ENCODE peak calls at places on chromosomes 6 and 20, in eight cellular contexts. One of them, this sample, is unnamed.

GRCh38 chr20:7728373-7728772 is 211.9 kb downstream of the HAO1 start:
- DNase-seq in head of caudate nucleus: no peak
- DNase-seq in non-pigmented ciliary epithelial cell: no peak
- DNase-seq in SHP77: no peak
- DNase-seq in ovary: no peak
- DNase-seq in NAMALWA: no peak
- DNase-seq in NCI-H82: no peak
- DNase-seq in stomach: no peak
- DNase-seq in this sample: no peak

GRCh38 chr6:120202878-120203277 is 853.3 kb upstream of the MAN1A1 start:
- DNase-seq in head of caudate nucleus: no peak
- DNase-seq in non-pigmented ciliary epithelial cell: no peak
- DNase-seq in SHP77: no peak
- DNase-seq in ovary: no peak
- DNase-seq in NAMALWA: no peak
- DNase-seq in NCI-H82: no peak
- DNase-seq in stomach: no peak
- DNase-seq in this sample: no peak

GRCh38 chr6:140183881-140184280 is 809.4 kb upstream of the CITED2 start:
- DNase-seq in head of caudate nucleus: no peak
- DNase-seq in non-pigmented ciliary epithelial cell: no peak
- DNase-seq in SHP77: no peak
- DNase-seq in ovary: no peak
- DNase-seq in NAMALWA: no peak
- DNase-seq in NCI-H82: no peak
- DNase-seq in stomach: no peak
- DNase-seq in this sample: no peak

GRCh38 chr6:135162678-135163439 is 18.2 kb upstream of the MYB start:
- DNase-seq in head of caudate nucleus: peak
- DNase-seq in non-pigmented ciliary epithelial cell: no peak
- DNase-seq in SHP77: peak
- DNase-seq in ovary: no peak
- DNase-seq in NAMALWA: peak
- DNase-seq in NCI-H82: peak
- DNase-seq in stomach: peak
- DNase-seq in this sample: no peak

GRCh38 chr6:163554663-163555062 is 140.1 kb downstream of the QKI start:
- DNase-seq in head of caudate nucleus: no peak
- DNase-seq in non-pigmented ciliary epithelial cell: no peak
- DNase-seq in SHP77: no peak
- DNase-seq in ovary: no peak
- DNase-seq in NAMALWA: peak
- DNase-seq in NCI-H82: peak
- DNase-seq in stomach: peak
- DNase-seq in this sample: no peak

GRCh38 chr6:42402184-42402583 is 49.5 kb downstream of the TRERF1 start:
- DNase-seq in head of caudate nucleus: no peak
- DNase-seq in non-pigmented ciliary epithelial cell: no peak
- DNase-seq in SHP77: no peak
- DNase-seq in ovary: no peak
- DNase-seq in NAMALWA: no peak
- DNase-seq in NCI-H82: no peak
- DNase-seq in stomach: no peak
- DNase-seq in this sample: no peak

GRCh38 chr6:68572525-68572924 is 62.6 kb upstream of the ADGRB3 start:
- DNase-seq in head of caudate nucleus: peak
- DNase-seq in non-pigmented ciliary epithelial cell: no peak
- DNase-seq in SHP77: peak
- DNase-seq in ovary: no peak
- DNase-seq in NAMALWA: peak
- DNase-seq in NCI-H82: peak
- DNase-seq in stomach: no peak
- DNase-seq in this sample: peak

GRCh38 chr6:31729979-31730630 is 1.0 kb upstream of the DDAH2 start:
- DNase-seq in head of caudate nucleus: peak
- DNase-seq in non-pigmented ciliary epithelial cell: no peak
- DNase-seq in SHP77: no peak
- DNase-seq in ovary: peak
- DNase-seq in NAMALWA: peak
- DNase-seq in NCI-H82: peak
- DNase-seq in stomach: peak
- DNase-seq in this sample: no peak

GRCh38 chr6:10487668-10488327 is 33.4 kb upstream of the GCNT2 start:
- DNase-seq in head of caudate nucleus: no peak
- DNase-seq in non-pigmented ciliary epithelial cell: no peak
- DNase-seq in SHP77: no peak
- DNase-seq in ovary: no peak
- DNase-seq in NAMALWA: no peak
- DNase-seq in NCI-H82: no peak
- DNase-seq in stomach: no peak
- DNase-seq in this sample: no peak

GRCh38 chr20:23242104-23242503 is 108.5 kb upstream of the NXT1 start:
- DNase-seq in head of caudate nucleus: peak
- DNase-seq in non-pigmented ciliary epithelial cell: no peak
- DNase-seq in SHP77: no peak
- DNase-seq in ovary: no peak
- DNase-seq in NAMALWA: no peak
- DNase-seq in NCI-H82: no peak
- DNase-seq in stomach: no peak
- DNase-seq in this sample: no peak

GRCh38 chr6:49923826-49924225 is 40.1 kb downstream of the DEFB114 start:
- DNase-seq in head of caudate nucleus: no peak
- DNase-seq in non-pigmented ciliary epithelial cell: no peak
- DNase-seq in SHP77: no peak
- DNase-seq in ovary: no peak
- DNase-seq in NAMALWA: peak
- DNase-seq in NCI-H82: peak
- DNase-seq in stomach: no peak
- DNase-seq in this sample: no peak

GRCh38 chr6:150528648-150529285 is 70.9 kb upstream of the PLEKHG1 start:
- DNase-seq in head of caudate nucleus: peak
- DNase-seq in non-pigmented ciliary epithelial cell: peak
- DNase-seq in SHP77: no peak
- DNase-seq in ovary: peak
- DNase-seq in NAMALWA: no peak
- DNase-seq in NCI-H82: no peak
- DNase-seq in stomach: no peak
- DNase-seq in this sample: no peak

GRCh38 chr20:49207071-49207470 is 12.1 kb upstream of the DDX27 start:
- DNase-seq in head of caudate nucleus: no peak
- DNase-seq in non-pigmented ciliary epithelial cell: no peak
- DNase-seq in SHP77: peak
- DNase-seq in ovary: no peak
- DNase-seq in NAMALWA: peak
- DNase-seq in NCI-H82: peak
- DNase-seq in stomach: no peak
- DNase-seq in this sample: no peak

GRCh38 chr6:139452176-139452876 is 77.9 kb upstream of the CITED2 start:
- DNase-seq in head of caudate nucleus: no peak
- DNase-seq in non-pigmented ciliary epithelial cell: peak
- DNase-seq in SHP77: no peak
- DNase-seq in ovary: no peak
- DNase-seq in NAMALWA: no peak
- DNase-seq in NCI-H82: no peak
- DNase-seq in stomach: no peak
- DNase-seq in this sample: no peak

GRCh38 chr6:7373739-7374138 is 15.8 kb downstream of the CAGE1 start:
- DNase-seq in head of caudate nucleus: no peak
- DNase-seq in non-pigmented ciliary epithelial cell: no peak
- DNase-seq in SHP77: no peak
- DNase-seq in ovary: no peak
- DNase-seq in NAMALWA: no peak
- DNase-seq in NCI-H82: no peak
- DNase-seq in stomach: no peak
- DNase-seq in this sample: no peak

GRCh38 chr6:119076966-119077642 is 1.4 kb downstream of the FAM184A start:
- DNase-seq in head of caudate nucleus: no peak
- DNase-seq in non-pigmented ciliary epithelial cell: no peak
- DNase-seq in SHP77: no peak
- DNase-seq in ovary: no peak
- DNase-seq in NAMALWA: no peak
- DNase-seq in NCI-H82: peak
- DNase-seq in stomach: no peak
- DNase-seq in this sample: no peak

GRCh38 chr20:16759161-16759523 is 11.0 kb downstream of the OTOR start:
- DNase-seq in head of caudate nucleus: no peak
- DNase-seq in non-pigmented ciliary epithelial cell: no peak
- DNase-seq in SHP77: no peak
- DNase-seq in ovary: no peak
- DNase-seq in NAMALWA: no peak
- DNase-seq in NCI-H82: no peak
- DNase-seq in stomach: no peak
- DNase-seq in this sample: no peak

GRCh38 chr6:36135053-36135731 is 4.9 kb downstream of the MAPK13 start:
- DNase-seq in head of caudate nucleus: no peak
- DNase-seq in non-pigmented ciliary epithelial cell: no peak
- DNase-seq in SHP77: no peak
- DNase-seq in ovary: no peak
- DNase-seq in NAMALWA: no peak
- DNase-seq in NCI-H82: no peak
- DNase-seq in stomach: no peak
- DNase-seq in this sample: no peak

GRCh38 chr20:57669626-57670025 is 40.2 kb downstream of the PMEPA1 start:
- DNase-seq in head of caudate nucleus: no peak
- DNase-seq in non-pigmented ciliary epithelial cell: no peak
- DNase-seq in SHP77: no peak
- DNase-seq in ovary: no peak
- DNase-seq in NAMALWA: no peak
- DNase-seq in NCI-H82: no peak
- DNase-seq in stomach: no peak
- DNase-seq in this sample: no peak

GRCh38 chr20:19683822-19684221 is 74.2 kb upstream of the RIN2 start:
- DNase-seq in head of caudate nucleus: no peak
- DNase-seq in non-pigmented ciliary epithelial cell: no peak
- DNase-seq in SHP77: no peak
- DNase-seq in ovary: no peak
- DNase-seq in NAMALWA: no peak
- DNase-seq in NCI-H82: no peak
- DNase-seq in stomach: no peak
- DNase-seq in this sample: no peak

GRCh38 chr20:13166006-13166405 is 55.1 kb upstream of the ISM1 start:
- DNase-seq in head of caudate nucleus: no peak
- DNase-seq in non-pigmented ciliary epithelial cell: no peak
- DNase-seq in SHP77: no peak
- DNase-seq in ovary: no peak
- DNase-seq in NAMALWA: no peak
- DNase-seq in NCI-H82: no peak
- DNase-seq in stomach: no peak
- DNase-seq in this sample: no peak

GRCh38 chr6:36312854-36313627 is 23.6 kb downstream of the BNIP5 start:
- DNase-seq in head of caudate nucleus: no peak
- DNase-seq in non-pigmented ciliary epithelial cell: no peak
- DNase-seq in SHP77: no peak
- DNase-seq in ovary: no peak
- DNase-seq in NAMALWA: peak
- DNase-seq in NCI-H82: no peak
- DNase-seq in stomach: no peak
- DNase-seq in this sample: no peak

GRCh38 chr6:159062965-159063364 is 18.2 kb upstream of the TAGAP start:
- DNase-seq in head of caudate nucleus: no peak
- DNase-seq in non-pigmented ciliary epithelial cell: no peak
- DNase-seq in SHP77: no peak
- DNase-seq in ovary: no peak
- DNase-seq in NAMALWA: no peak
- DNase-seq in NCI-H82: no peak
- DNase-seq in stomach: no peak
- DNase-seq in this sample: no peak

GRCh38 chr6:106745824-106746610 is 116.6 kb downstream of the QRSL1 start:
- DNase-seq in head of caudate nucleus: no peak
- DNase-seq in non-pigmented ciliary epithelial cell: no peak
- DNase-seq in SHP77: peak
- DNase-seq in ovary: no peak
- DNase-seq in NAMALWA: no peak
- DNase-seq in NCI-H82: no peak
- DNase-seq in stomach: no peak
- DNase-seq in this sample: no peak

GRCh38 chr6:87558446-87558845 is 31.3 kb downstream of the RARS2 start:
- DNase-seq in head of caudate nucleus: no peak
- DNase-seq in non-pigmented ciliary epithelial cell: no peak
- DNase-seq in SHP77: no peak
- DNase-seq in ovary: no peak
- DNase-seq in NAMALWA: no peak
- DNase-seq in NCI-H82: no peak
- DNase-seq in stomach: no peak
- DNase-seq in this sample: no peak

GRCh38 chr6:113595921-113596376 is 261.2 kb upstream of the MARCKS start:
- DNase-seq in head of caudate nucleus: no peak
- DNase-seq in non-pigmented ciliary epithelial cell: no peak
- DNase-seq in SHP77: no peak
- DNase-seq in ovary: no peak
- DNase-seq in NAMALWA: no peak
- DNase-seq in NCI-H82: no peak
- DNase-seq in stomach: no peak
- DNase-seq in this sample: no peak

GRCh38 chr6:28945360-28945759 is 21.6 kb upstream of the TRIM27 start:
- DNase-seq in head of caudate nucleus: no peak
- DNase-seq in non-pigmented ciliary epithelial cell: no peak
- DNase-seq in SHP77: no peak
- DNase-seq in ovary: no peak
- DNase-seq in NAMALWA: no peak
- DNase-seq in NCI-H82: no peak
- DNase-seq in stomach: no peak
- DNase-seq in this sample: no peak

GRCh38 chr6:169288591-169288990 is 34.9 kb upstream of the THBS2 start:
- DNase-seq in head of caudate nucleus: no peak
- DNase-seq in non-pigmented ciliary epithelial cell: no peak
- DNase-seq in SHP77: no peak
- DNase-seq in ovary: no peak
- DNase-seq in NAMALWA: no peak
- DNase-seq in NCI-H82: no peak
- DNase-seq in stomach: no peak
- DNase-seq in this sample: no peak

GRCh38 chr6:143270026-143270425 is 180.5 kb downstream of the ADAT2 start:
- DNase-seq in head of caudate nucleus: no peak
- DNase-seq in non-pigmented ciliary epithelial cell: no peak
- DNase-seq in SHP77: no peak
- DNase-seq in ovary: no peak
- DNase-seq in NAMALWA: no peak
- DNase-seq in NCI-H82: no peak
- DNase-seq in stomach: no peak
- DNase-seq in this sample: no peak

GRCh38 chr6:131950767-131951575 is at the start of gene CCN2:
- DNase-seq in head of caudate nucleus: peak
- DNase-seq in non-pigmented ciliary epithelial cell: peak
- DNase-seq in SHP77: no peak
- DNase-seq in ovary: peak
- DNase-seq in NAMALWA: no peak
- DNase-seq in NCI-H82: peak
- DNase-seq in stomach: peak
- DNase-seq in this sample: no peak

GRCh38 chr6:11918739-11919605 is 93.1 kb upstream of the HIVEP1 start:
- DNase-seq in head of caudate nucleus: no peak
- DNase-seq in non-pigmented ciliary epithelial cell: no peak
- DNase-seq in SHP77: no peak
- DNase-seq in ovary: no peak
- DNase-seq in NAMALWA: no peak
- DNase-seq in NCI-H82: peak
- DNase-seq in stomach: no peak
- DNase-seq in this sample: no peak

GRCh38 chr6:150813319-150813992 is 52.0 kb upstream of the MTHFD1L start:
- DNase-seq in head of caudate nucleus: no peak
- DNase-seq in non-pigmented ciliary epithelial cell: peak
- DNase-seq in SHP77: no peak
- DNase-seq in ovary: no peak
- DNase-seq in NAMALWA: no peak
- DNase-seq in NCI-H82: no peak
- DNase-seq in stomach: no peak
- DNase-seq in this sample: no peak

GRCh38 chr20:60009826-60010616 is 51.8 kb downstream of the CDH26 start:
- DNase-seq in head of caudate nucleus: no peak
- DNase-seq in non-pigmented ciliary epithelial cell: no peak
- DNase-seq in SHP77: peak
- DNase-seq in ovary: no peak
- DNase-seq in NAMALWA: peak
- DNase-seq in NCI-H82: peak
- DNase-seq in stomach: no peak
- DNase-seq in this sample: no peak

GRCh38 chr6:111813247-111814162 is 59.7 kb downstream of the FYN start:
- DNase-seq in head of caudate nucleus: no peak
- DNase-seq in non-pigmented ciliary epithelial cell: no peak
- DNase-seq in SHP77: no peak
- DNase-seq in ovary: no peak
- DNase-seq in NAMALWA: no peak
- DNase-seq in NCI-H82: no peak
- DNase-seq in stomach: no peak
- DNase-seq in this sample: no peak